ENCODE peak calls at places on chromosomes 12 and 14, in nine cellular contexts. O is DMS 273 treated with DMSO at 0.1 percent for 48 hours; R is dorsolateral prefrontal cortex; E is lung; J is activated T-helper 1 cell treated with anti-CD3 and anti-CD28 coated beads, Interleukin-2, amount 50 U/mL, for 16 hours; D is nucleus accumbens; K is iris pigment epithelial cell; T is activated T-cell treated with anti-CD3 and anti-CD28 coated beads, Interleukin-2, amount 50 U/mL, for 1 hour; U is GF-D8. P is an unnamed sample.

GRCh38 chr14:51310453-51311074 is 70.5 kb downstream of the TMX1 start:
- DNase-seq in D (no peak), R (peak), K (peak), E (no peak), U (no peak), T (no peak), O (peak), J (no peak), P (peak)

GRCh38 chr14:104278214-104278534 is 139.8 kb downstream of the KIF26A start:
- DNase-seq in D (no peak), K (no peak), J (no peak), T (peak), U (no peak), E (no peak), R (no peak), O (no peak), P (no peak)

GRCh38 chr12:26239508-26240328 is 44.3 kb downstream of the SSPN start:
- DNase-seq in U (no peak), J (no peak), E (no peak), K (peak), T (no peak), O (no peak), D (no peak), R (peak), P (peak)

GRCh38 chr12:70722584-70723343 is 85.5 kb upstream of the PTPRB start:
- DNase-seq in K (peak), O (no peak), T (no peak), J (no peak), R (no peak), U (no peak), E (no peak), D (no peak), P (no peak)

GRCh38 chr14:71165121-71165574 is 257.9 kb downstream of the PCNX1 start:
- DNase-seq in T (no peak), E (no peak), O (no peak), R (no peak), J (no peak), D (no peak), U (no peak), K (peak), P (no peak)

GRCh38 chr14:36161781-36162180 is 14.7 kb downstream of the PTCSC3 start:
- DNase-seq in T (no peak), O (no peak), J (no peak), U (no peak), K (no peak), R (no peak), D (no peak), E (no peak), P (no peak)

GRCh38 chr12:25051171-25051570 is 102.3 kb upstream of the BCAT1 start:
- DNase-seq in U (no peak), R (no peak), J (no peak), T (no peak), K (no peak), D (no peak), E (no peak), O (no peak), P (no peak)

GRCh38 chr14:104424406-104425072 is 155.0 kb upstream of the C14orf180 start:
- DNase-seq in R (no peak), T (no peak), J (no peak), D (peak), O (peak), U (no peak), K (no peak), E (no peak), P (no peak)

GRCh38 chr12:126055521-126055920 is 990.3 kb downstream of the AACS start:
- DNase-seq in K (peak), R (no peak), T (no peak), E (no peak), U (no peak), D (no peak), J (no peak), O (no peak), P (no peak)

GRCh38 chr14:73227812-73228781 is 9.2 kb upstream of the PAPLN start:
- DNase-seq in K (peak), J (no peak), E (no peak), D (no peak), R (peak), U (no peak), T (no peak), O (peak), P (peak)

GRCh38 chr14:103504991-103505565 is 17.6 kb downstream of the CKB start:
- DNase-seq in R (no peak), T (no peak), J (no peak), E (no peak), O (no peak), K (no peak), D (no peak), U (no peak), P (no peak)

GRCh38 chr14:39492267-39492666 is 60.0 kb upstream of the FBXO33 start:
- DNase-seq in T (no peak), R (no peak), D (no peak), J (no peak), O (no peak), E (no peak), U (no peak), K (peak), P (no peak)

GRCh38 chr12:27096420-27096819 is 14.0 kb upstream of the C12orf71 start:
- DNase-seq in U (no peak), T (no peak), O (no peak), E (no peak), R (no peak), D (no peak), K (peak), J (no peak), P (no peak)

GRCh38 chr12:121804417-121805111 is 755 bp downstream of the SETD1B start:
- DNase-seq in K (peak), D (no peak), T (peak), R (no peak), O (no peak), E (peak), J (no peak), U (no peak), P (no peak)

GRCh38 chr12:109771746-109772621 is 58.4 kb downstream of the FAM222A start:
- DNase-seq in U (no peak), R (no peak), E (no peak), D (no peak), T (peak), J (no peak), K (no peak), O (no peak), P (no peak)

GRCh38 chr12:5435161-5435560 is 3.3 kb downstream of the NTF3 start:
- DNase-seq in T (no peak), D (no peak), O (no peak), K (no peak), R (no peak), U (no peak), E (no peak), J (no peak), P (no peak)

GRCh38 chr12:116863275-116863767 is 17.9 kb downstream of the HRK start:
- DNase-seq in R (no peak), K (peak), T (no peak), E (no peak), O (no peak), U (no peak), J (no peak), D (no peak), P (peak)

GRCh38 chr12:101616027-101616494 is 21.3 kb downstream of the MYBPC1 start:
- DNase-seq in J (no peak), K (peak), R (no peak), D (no peak), T (no peak), U (no peak), O (no peak), E (no peak), P (no peak)

GRCh38 chr12:89417246-89417977 is 65.1 kb upstream of the DUSP6 start:
- DNase-seq in K (peak), R (no peak), U (no peak), T (no peak), E (no peak), J (no peak), O (no peak), D (no peak), P (peak)

GRCh38 chr12:46377678-46378077 is 5.1 kb upstream of the SLC38A2 start:
- DNase-seq in J (no peak), D (no peak), R (no peak), E (no peak), T (no peak), U (no peak), K (peak), O (no peak), P (no peak)

GRCh38 chr12:27243006-27243405 is 1.1 kb upstream of the STK38L start:
- DNase-seq in T (no peak), J (no peak), O (no peak), R (no peak), E (no peak), D (no peak), K (no peak), U (no peak), P (no peak)

GRCh38 chr12:80374615-80375014 is 69.4 kb upstream of the PTPRQ start:
- DNase-seq in T (no peak), U (no peak), J (no peak), O (no peak), R (no peak), D (no peak), K (no peak), E (no peak), P (no peak)

GRCh38 chr12:81758421-81759214 is 532 bp downstream of the PPFIA2 start:
- DNase-seq in R (peak), U (no peak), K (peak), T (no peak), O (peak), D (peak), E (no peak), J (no peak), P (no peak)

GRCh38 chr14:77024171-77024627 is 4.3 kb downstream of the IRF2BPL start:
- DNase-seq in J (peak), T (peak), R (peak), U (no peak), E (no peak), K (peak), D (no peak), O (no peak), P (no peak)

GRCh38 chr14:37060496-37061260 is 111.7 kb downstream of the SLC25A21 start:
- DNase-seq in E (no peak), D (no peak), U (no peak), O (no peak), K (no peak), R (no peak), T (no peak), J (no peak), P (no peak)

P was measured in HFF-Myc.